ENCODE peak calls at places on chromosomes 7 and 10, in four cellular contexts. F, T, Y and C are unnamed samples.

GRCh38 chr7:2120251-2120660 is 112.5 kb downstream of the MAD1L1 start:
- DNase-seq in Y (peak; percentile 48), T (no peak), F (no peak), C (no peak)

GRCh38 chr7:70458195-70458695 is 673.7 kb upstream of the GALNT17 start:
- DNase-seq in Y (no peak), F (no peak), T (no peak), C (no peak)

GRCh38 chr10:103917326-103918052 is 495 bp downstream of the STN1 start:
- DNase-seq in F (no peak), T (peak; percentile 50), Y (no peak), C (peak; percentile 56)

GRCh38 chr10:97072851-97073665 is 112.7 kb downstream of the SLIT1 start:
- DNase-seq in T (peak; percentile 74), F (peak; percentile 79), Y (peak; percentile 80), C (peak; percentile 95)

GRCh38 chr7:2560175-2560695 is 1.5 kb downstream of the IQCE start:
- DNase-seq in Y (no peak), T (no peak), F (no peak), C (no peak)

GRCh38 chr10:72008096-72008933 is 44.1 kb downstream of the CHST3 start:
- DNase-seq in Y (no peak), F (no peak), T (no peak), C (no peak)

GRCh38 chr7:135414850-135415439 is 95.0 kb downstream of the CNOT4 start:
- DNase-seq in Y (no peak), F (no peak), T (no peak), C (peak; percentile 72)

GRCh38 chr10:125005312-125006187 is 63.6 kb downstream of the ZRANB1 start:
- DNase-seq in T (peak; percentile 9), Y (no peak), F (no peak), C (no peak)

GRCh38 chr10:55631071-55631654 is 729.9 kb downstream of the ZWINT start:
- DNase-seq in Y (no peak), T (no peak), F (no peak), C (peak; percentile 71)

GRCh38 chr7:131656980-131657725 is 100.7 kb upstream of the PODXL start:
- DNase-seq in Y (no peak), F (no peak), T (no peak), C (no peak)

GRCh38 chr10:33618196-33618595 is 283.7 kb upstream of the NRP1 start:
- DNase-seq in Y (no peak), T (no peak), F (no peak), C (no peak)

GRCh38 chr7:12800501-12800900 is 113.1 kb downstream of the ARL4A start:
- DNase-seq in Y (no peak), F (no peak), T (no peak), C (no peak)